ENCODE peak calls at places on chromosomes 13 and 19, in seven cellular contexts. One of them, this sample, is unnamed.

GRCh38 chr19:21603431-21604153 is 98.2 kb downstream of the ZNF429 start:
- DNase-seq in A549: no peak
- DNase-seq in heart left ventricle: no peak
- DNase-seq in spleen: no peak
- DNase-seq in transverse colon: no peak
- DNase-seq in adrenal gland: no peak
- DNase-seq in lower leg skin: no peak
- DNase-seq in this sample: no peak

GRCh38 chr13:31725841-31726240 is 13.5 kb upstream of the RXFP2 start:
- DNase-seq in A549: no peak
- DNase-seq in heart left ventricle: no peak
- DNase-seq in spleen: no peak
- DNase-seq in transverse colon: no peak
- DNase-seq in adrenal gland: no peak
- DNase-seq in lower leg skin: no peak
- DNase-seq in this sample: no peak

GRCh38 chr13:109241160-109241559 is 545.2 kb downstream of the IRS2 start:
- DNase-seq in A549: no peak
- DNase-seq in heart left ventricle: no peak
- DNase-seq in spleen: no peak
- DNase-seq in transverse colon: no peak
- DNase-seq in adrenal gland: no peak
- DNase-seq in lower leg skin: no peak
- DNase-seq in this sample: no peak

GRCh38 chr13:28438067-28438466 is 56.9 kb downstream of the FLT1 start:
- DNase-seq in A549: no peak
- DNase-seq in heart left ventricle: no peak
- DNase-seq in spleen: no peak
- DNase-seq in transverse colon: no peak
- DNase-seq in adrenal gland: no peak
- DNase-seq in lower leg skin: no peak
- DNase-seq in this sample: no peak

GRCh38 chr19:21586341-21587116 is 81.1 kb downstream of the ZNF429 start:
- DNase-seq in A549: no peak
- DNase-seq in heart left ventricle: peak
- DNase-seq in spleen: peak
- DNase-seq in transverse colon: peak
- DNase-seq in adrenal gland: peak
- DNase-seq in lower leg skin: no peak
- DNase-seq in this sample: no peak

GRCh38 chr19:49664171-49665070 is 1.2 kb downstream of the IRF3 start:
- DNase-seq in A549: peak
- DNase-seq in heart left ventricle: peak
- DNase-seq in spleen: peak
- DNase-seq in transverse colon: peak
- DNase-seq in adrenal gland: peak
- DNase-seq in lower leg skin: peak
- DNase-seq in this sample: peak

GRCh38 chr19:49421039-49421877 is 2.0 kb downstream of the PTH2 start:
- DNase-seq in A549: no peak
- DNase-seq in heart left ventricle: peak
- DNase-seq in spleen: no peak
- DNase-seq in transverse colon: peak
- DNase-seq in adrenal gland: peak
- DNase-seq in lower leg skin: no peak
- DNase-seq in this sample: no peak

GRCh38 chr19:58003153-58003828 is 671 bp upstream of the ZNF606 start:
- DNase-seq in A549: no peak
- DNase-seq in heart left ventricle: no peak
- DNase-seq in spleen: peak
- DNase-seq in transverse colon: no peak
- DNase-seq in adrenal gland: no peak
- DNase-seq in lower leg skin: no peak
- DNase-seq in this sample: no peak

GRCh38 chr13:50222569-50223332 is 207.5 kb downstream of the KCNRG start:
- DNase-seq in A549: no peak
- DNase-seq in heart left ventricle: peak
- DNase-seq in spleen: peak
- DNase-seq in transverse colon: peak
- DNase-seq in adrenal gland: no peak
- DNase-seq in lower leg skin: no peak
- DNase-seq in this sample: no peak

GRCh38 chr13:79398915-79399314 is 7.1 kb downstream of the RBM26 start:
- DNase-seq in A549: no peak
- DNase-seq in heart left ventricle: no peak
- DNase-seq in spleen: no peak
- DNase-seq in transverse colon: no peak
- DNase-seq in adrenal gland: no peak
- DNase-seq in lower leg skin: no peak
- DNase-seq in this sample: no peak

GRCh38 chr19:2150794-2151338 is 500 bp downstream of the AP3D1 start:
- DNase-seq in A549: no peak
- DNase-seq in heart left ventricle: no peak
- DNase-seq in spleen: peak
- DNase-seq in transverse colon: peak
- DNase-seq in adrenal gland: peak
- DNase-seq in lower leg skin: no peak
- DNase-seq in this sample: no peak

GRCh38 chr19:50203281-50204080 is at the start of gene MYH14:
- DNase-seq in A549: peak
- DNase-seq in heart left ventricle: peak
- DNase-seq in spleen: peak
- DNase-seq in transverse colon: peak
- DNase-seq in adrenal gland: peak
- DNase-seq in lower leg skin: peak
- DNase-seq in this sample: no peak

GRCh38 chr19:11196406-11197287 is 698 bp downstream of the KANK2 start:
- DNase-seq in A549: peak
- DNase-seq in heart left ventricle: peak
- DNase-seq in spleen: peak
- DNase-seq in transverse colon: peak
- DNase-seq in adrenal gland: peak
- DNase-seq in lower leg skin: no peak
- DNase-seq in this sample: peak

GRCh38 chr19:18282021-18282787 is 782 bp upstream of the JUND start:
- DNase-seq in A549: no peak
- DNase-seq in heart left ventricle: no peak
- DNase-seq in spleen: peak
- DNase-seq in transverse colon: no peak
- DNase-seq in adrenal gland: no peak
- DNase-seq in lower leg skin: peak
- DNase-seq in this sample: peak

GRCh38 chr13:84973661-84974060 is 825.6 kb downstream of the SLITRK6 start:
- DNase-seq in A549: no peak
- DNase-seq in heart left ventricle: no peak
- DNase-seq in spleen: no peak
- DNase-seq in transverse colon: no peak
- DNase-seq in adrenal gland: no peak
- DNase-seq in lower leg skin: no peak
- DNase-seq in this sample: no peak

GRCh38 chr19:35353635-35354034 is 4.6 kb upstream of the FFAR3 start:
- DNase-seq in A549: no peak
- DNase-seq in heart left ventricle: no peak
- DNase-seq in spleen: peak
- DNase-seq in transverse colon: no peak
- DNase-seq in adrenal gland: no peak
- DNase-seq in lower leg skin: peak
- DNase-seq in this sample: no peak

GRCh38 chr19:289651-290538 is 1.3 kb downstream of the PLPP2 start:
- DNase-seq in A549: peak
- DNase-seq in heart left ventricle: no peak
- DNase-seq in spleen: no peak
- DNase-seq in transverse colon: peak
- DNase-seq in adrenal gland: no peak
- DNase-seq in lower leg skin: peak
- DNase-seq in this sample: peak

DNA sequence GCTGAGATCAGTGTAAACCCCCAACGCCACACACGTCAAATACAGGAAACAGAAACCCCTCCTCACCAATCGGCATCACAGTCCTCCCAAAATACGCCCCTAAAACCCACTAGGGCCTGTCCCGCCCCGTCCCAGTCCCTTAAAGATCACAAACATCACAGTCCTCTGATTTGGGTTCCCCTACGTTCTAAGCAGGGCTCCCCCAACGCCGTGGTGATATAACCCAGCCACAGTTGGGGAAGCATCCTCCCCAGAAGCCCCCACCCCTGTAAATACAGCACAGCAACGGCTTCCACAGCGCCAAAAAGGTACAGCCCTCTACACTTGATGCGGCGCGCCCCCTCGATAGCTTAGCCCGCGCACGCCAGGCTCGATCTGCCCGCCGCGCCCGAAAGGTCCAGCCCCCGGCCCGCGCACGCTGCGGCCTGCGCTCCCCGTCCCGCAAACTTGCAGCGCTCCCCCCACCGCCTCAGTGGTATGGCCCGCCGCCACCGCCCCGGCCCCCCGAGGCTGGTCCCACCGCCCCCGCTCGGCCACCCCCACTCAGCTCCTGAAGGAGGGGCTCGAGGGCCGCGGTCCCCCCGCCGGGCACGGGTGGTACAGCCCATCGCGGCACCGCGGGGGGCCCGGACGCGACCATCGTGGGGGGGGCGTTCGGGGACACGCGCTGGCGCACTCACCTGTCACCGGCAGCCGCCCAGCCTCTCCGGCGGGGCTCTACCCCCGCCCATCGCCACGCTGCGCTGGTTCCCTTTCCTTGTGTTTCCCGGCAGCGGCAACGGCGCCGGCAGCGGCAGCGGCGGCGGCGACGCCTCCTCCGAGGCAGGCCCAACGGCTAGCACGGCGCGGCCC is at the start of gene AKT2:
- DNase-seq in A549: peak
- DNase-seq in heart left ventricle: peak
- DNase-seq in spleen: peak
- DNase-seq in transverse colon: no peak
- DNase-seq in adrenal gland: peak
- DNase-seq in lower leg skin: no peak
- DNase-seq in this sample: peak
- TF ChIP-seq POLR2A in A549: no peak
- TF ChIP-seq POLR2A in heart left ventricle: no peak
- TF ChIP-seq POLR2A in spleen: no peak
- TF ChIP-seq POLR2A in transverse colon: peak
- TF ChIP-seq POLR2A in adrenal gland: no peak
- TF ChIP-seq POLR2A in lower leg skin: no peak
- TF ChIP-seq POLR2A in this sample: peak

DNA sequence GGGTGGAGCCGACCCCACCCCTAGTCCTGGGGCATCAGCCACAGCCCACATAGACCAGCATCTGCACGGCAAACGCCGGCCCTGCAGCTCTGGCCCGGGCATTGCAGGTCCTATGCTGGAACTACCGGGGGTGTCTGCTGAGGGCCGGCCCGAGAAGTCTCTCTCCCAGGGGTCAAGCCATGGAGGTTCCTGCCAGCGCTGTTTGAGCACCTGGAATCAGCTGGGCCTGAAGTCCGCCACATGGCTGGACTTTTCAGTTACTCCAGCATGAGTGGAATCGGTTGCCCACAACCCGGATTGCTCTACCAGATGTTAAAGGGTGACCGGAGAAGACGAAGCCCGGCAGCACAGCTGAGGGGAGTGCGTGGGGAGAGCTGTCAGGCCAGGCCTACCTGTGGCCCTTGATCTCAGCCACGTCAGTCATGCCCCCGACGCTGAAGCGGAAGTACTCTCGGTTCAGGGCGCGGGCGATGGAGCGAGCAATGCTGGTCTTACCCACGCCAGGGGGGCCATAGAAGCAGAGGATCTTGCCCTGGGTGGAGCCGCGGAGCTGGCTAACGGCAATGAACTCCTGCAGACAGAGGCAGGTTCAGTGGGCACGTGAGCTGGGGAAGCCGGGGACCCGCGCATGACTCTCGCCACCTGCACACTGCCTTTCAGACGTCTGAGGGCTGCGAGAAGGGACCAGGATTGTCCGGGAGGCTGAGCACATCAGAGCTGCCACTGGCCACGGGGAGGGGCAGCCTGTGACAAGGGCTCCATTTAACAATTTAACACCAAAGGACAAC is 8.7 kb downstream of the RPL36 start:
- DNase-seq in A549: no peak
- DNase-seq in heart left ventricle: no peak
- DNase-seq in spleen: no peak
- DNase-seq in transverse colon: no peak
- DNase-seq in adrenal gland: no peak
- DNase-seq in lower leg skin: no peak
- DNase-seq in this sample: no peak
- TF ChIP-seq POLR2A in A549: no peak
- TF ChIP-seq POLR2A in heart left ventricle: no peak
- TF ChIP-seq POLR2A in spleen: no peak
- TF ChIP-seq POLR2A in transverse colon: no peak
- TF ChIP-seq POLR2A in adrenal gland: no peak
- TF ChIP-seq POLR2A in lower leg skin: no peak
- TF ChIP-seq POLR2A in this sample: no peak

GRCh38 chr13:110617326-110618072 is 2.2 kb downstream of the NAXD start:
- DNase-seq in A549: no peak
- DNase-seq in heart left ventricle: no peak
- DNase-seq in spleen: no peak
- DNase-seq in transverse colon: peak
- DNase-seq in adrenal gland: peak
- DNase-seq in lower leg skin: no peak
- DNase-seq in this sample: no peak

GRCh38 chr13:110615005-110615321 is 382 bp upstream of the NAXD start:
- DNase-seq in A549: no peak
- DNase-seq in heart left ventricle: no peak
- DNase-seq in spleen: no peak
- DNase-seq in transverse colon: no peak
- DNase-seq in adrenal gland: no peak
- DNase-seq in lower leg skin: no peak
- DNase-seq in this sample: no peak

GRCh38 chr13:110615322-110616102 is at the start of gene NAXD:
- DNase-seq in A549: peak
- DNase-seq in heart left ventricle: peak
- DNase-seq in spleen: peak
- DNase-seq in transverse colon: peak
- DNase-seq in adrenal gland: peak
- DNase-seq in lower leg skin: peak
- DNase-seq in this sample: peak

GRCh38 chr13:110618167-110618566 is 2.8 kb downstream of the NAXD start:
- DNase-seq in A549: no peak
- DNase-seq in heart left ventricle: no peak
- DNase-seq in spleen: no peak
- DNase-seq in transverse colon: no peak
- DNase-seq in adrenal gland: no peak
- DNase-seq in lower leg skin: no peak
- DNase-seq in this sample: no peak

GRCh38 chr13:110616103-110617101 is 1.1 kb downstream of the NAXD start:
- DNase-seq in A549: peak
- DNase-seq in heart left ventricle: no peak
- DNase-seq in spleen: peak
- DNase-seq in transverse colon: peak
- DNase-seq in adrenal gland: peak
- DNase-seq in lower leg skin: no peak
- DNase-seq in this sample: peak
- TF ChIP-seq POLR2A in A549: no peak
- TF ChIP-seq POLR2A in heart left ventricle: no peak
- TF ChIP-seq POLR2A in spleen: no peak
- TF ChIP-seq POLR2A in transverse colon: peak
- TF ChIP-seq POLR2A in adrenal gland: no peak
- TF ChIP-seq POLR2A in lower leg skin: no peak
- TF ChIP-seq POLR2A in this sample: no peak

DNA sequence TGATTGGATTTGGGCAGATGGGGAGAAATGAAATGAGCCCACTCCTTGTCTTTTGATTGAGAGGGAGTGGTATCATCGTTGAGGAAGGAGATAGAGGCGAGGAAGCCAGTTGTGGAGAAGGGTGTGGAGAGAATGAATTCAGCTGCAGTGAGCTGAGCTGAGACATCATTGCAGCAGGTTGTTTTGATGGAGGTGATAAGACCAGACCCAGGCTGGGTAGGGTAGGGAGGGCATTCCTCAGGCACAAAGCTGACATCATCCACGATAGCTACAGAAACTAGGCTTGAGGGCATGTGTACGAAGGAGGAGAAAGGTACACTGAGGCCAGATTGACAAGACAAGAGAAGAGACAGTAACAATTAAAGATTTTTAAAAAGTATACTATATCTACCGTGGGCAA is 1500.9 kb upstream of the SLC10A2 start:
- DNase-seq in A549: no peak
- DNase-seq in heart left ventricle: no peak
- DNase-seq in spleen: no peak
- DNase-seq in transverse colon: no peak
- DNase-seq in adrenal gland: no peak
- DNase-seq in lower leg skin: no peak
- DNase-seq in this sample: no peak
- TF ChIP-seq POLR2A in A549: no peak
- TF ChIP-seq POLR2A in heart left ventricle: no peak
- TF ChIP-seq POLR2A in spleen: no peak
- TF ChIP-seq POLR2A in transverse colon: no peak
- TF ChIP-seq POLR2A in adrenal gland: no peak
- TF ChIP-seq POLR2A in lower leg skin: no peak
- TF ChIP-seq POLR2A in this sample: no peak